ENCODE peak calls at places on chromosomes 6 and 20, in nine cellular contexts. One of them, this sample, is unnamed.

GRCh38 chr6:155186052-155186658 is 77.7 kb upstream of the CLDN20 start:
- DNase-seq in HEK293T: no peak
- DNase-seq in left ventricle myocardium superior: no peak
- DNase-seq in NCI-H1092 treated with DMSO at 0.1 percent for 48 hours: no peak
- DNase-seq in heart right ventricle: no peak
- DNase-seq in sigmoid colon: no peak
- DNase-seq in NCI-H1694: no peak
- DNase-seq in activated CD4-positive, alpha-beta T cell treated with anti-CD3 and anti-CD28 coated beads for 48 hours: peak
- DNase-seq in thoracic aorta: no peak
- DNase-seq in this sample: no peak

GRCh38 chr6:158020811-158021210 is 39.1 kb downstream of the SYNJ2 start:
- DNase-seq in HEK293T: no peak
- DNase-seq in left ventricle myocardium superior: no peak
- DNase-seq in NCI-H1092 treated with DMSO at 0.1 percent for 48 hours: no peak
- DNase-seq in heart right ventricle: no peak
- DNase-seq in sigmoid colon: no peak
- DNase-seq in NCI-H1694: no peak
- DNase-seq in activated CD4-positive, alpha-beta T cell treated with anti-CD3 and anti-CD28 coated beads for 48 hours: no peak
- DNase-seq in thoracic aorta: no peak
- DNase-seq in this sample: no peak

GRCh38 chr6:113855500-113856010 is 1.6 kb upstream of the MARCKS start:
- DNase-seq in HEK293T: peak
- DNase-seq in left ventricle myocardium superior: peak
- DNase-seq in NCI-H1092 treated with DMSO at 0.1 percent for 48 hours: peak
- DNase-seq in heart right ventricle: peak
- DNase-seq in sigmoid colon: peak
- DNase-seq in NCI-H1694: no peak
- DNase-seq in activated CD4-positive, alpha-beta T cell treated with anti-CD3 and anti-CD28 coated beads for 48 hours: no peak
- DNase-seq in thoracic aorta: no peak
- DNase-seq in this sample: peak

GRCh38 chr6:133132583-133132982 is 108.6 kb upstream of the EYA4 start:
- DNase-seq in HEK293T: peak
- DNase-seq in left ventricle myocardium superior: no peak
- DNase-seq in NCI-H1092 treated with DMSO at 0.1 percent for 48 hours: no peak
- DNase-seq in heart right ventricle: no peak
- DNase-seq in sigmoid colon: no peak
- DNase-seq in NCI-H1694: no peak
- DNase-seq in activated CD4-positive, alpha-beta T cell treated with anti-CD3 and anti-CD28 coated beads for 48 hours: no peak
- DNase-seq in thoracic aorta: no peak
- DNase-seq in this sample: no peak

GRCh38 chr6:13847651-13848050 is 33.3 kb upstream of the MCUR1 start:
- DNase-seq in HEK293T: no peak
- DNase-seq in left ventricle myocardium superior: no peak
- DNase-seq in NCI-H1092 treated with DMSO at 0.1 percent for 48 hours: no peak
- DNase-seq in heart right ventricle: no peak
- DNase-seq in sigmoid colon: no peak
- DNase-seq in NCI-H1694: no peak
- DNase-seq in activated CD4-positive, alpha-beta T cell treated with anti-CD3 and anti-CD28 coated beads for 48 hours: no peak
- DNase-seq in thoracic aorta: no peak
- DNase-seq in this sample: no peak

GRCh38 chr20:49889245-49889942 is 25.9 kb downstream of the SPATA2 start:
- DNase-seq in HEK293T: no peak
- DNase-seq in left ventricle myocardium superior: no peak
- DNase-seq in NCI-H1092 treated with DMSO at 0.1 percent for 48 hours: no peak
- DNase-seq in heart right ventricle: no peak
- DNase-seq in sigmoid colon: peak
- DNase-seq in NCI-H1694: no peak
- DNase-seq in activated CD4-positive, alpha-beta T cell treated with anti-CD3 and anti-CD28 coated beads for 48 hours: no peak
- DNase-seq in thoracic aorta: no peak
- DNase-seq in this sample: no peak

GRCh38 chr6:149614352-149614751 is 34.2 kb downstream of the KATNA1 start:
- DNase-seq in HEK293T: no peak
- DNase-seq in left ventricle myocardium superior: no peak
- DNase-seq in NCI-H1092 treated with DMSO at 0.1 percent for 48 hours: no peak
- DNase-seq in heart right ventricle: no peak
- DNase-seq in sigmoid colon: no peak
- DNase-seq in NCI-H1694: no peak
- DNase-seq in activated CD4-positive, alpha-beta T cell treated with anti-CD3 and anti-CD28 coated beads for 48 hours: no peak
- DNase-seq in thoracic aorta: no peak
- DNase-seq in this sample: no peak

GRCh38 chr6:33824461-33825154 is 20.8 kb upstream of the MLN start:
- DNase-seq in HEK293T: no peak
- DNase-seq in left ventricle myocardium superior: peak
- DNase-seq in NCI-H1092 treated with DMSO at 0.1 percent for 48 hours: no peak
- DNase-seq in heart right ventricle: peak
- DNase-seq in sigmoid colon: no peak
- DNase-seq in NCI-H1694: no peak
- DNase-seq in activated CD4-positive, alpha-beta T cell treated with anti-CD3 and anti-CD28 coated beads for 48 hours: no peak
- DNase-seq in thoracic aorta: no peak
- DNase-seq in this sample: no peak

GRCh38 chr6:10771371-10771894 is 23.8 kb downstream of the TMEM14B start:
- DNase-seq in HEK293T: no peak
- DNase-seq in left ventricle myocardium superior: no peak
- DNase-seq in NCI-H1092 treated with DMSO at 0.1 percent for 48 hours: no peak
- DNase-seq in heart right ventricle: no peak
- DNase-seq in sigmoid colon: no peak
- DNase-seq in NCI-H1694: no peak
- DNase-seq in activated CD4-positive, alpha-beta T cell treated with anti-CD3 and anti-CD28 coated beads for 48 hours: no peak
- DNase-seq in thoracic aorta: no peak
- DNase-seq in this sample: no peak

GRCh38 chr6:111423055-111423633 is 59.9 kb downstream of the REV3L start:
- DNase-seq in HEK293T: no peak
- DNase-seq in left ventricle myocardium superior: no peak
- DNase-seq in NCI-H1092 treated with DMSO at 0.1 percent for 48 hours: no peak
- DNase-seq in heart right ventricle: no peak
- DNase-seq in sigmoid colon: no peak
- DNase-seq in NCI-H1694: no peak
- DNase-seq in activated CD4-positive, alpha-beta T cell treated with anti-CD3 and anti-CD28 coated beads for 48 hours: no peak
- DNase-seq in thoracic aorta: no peak
- DNase-seq in this sample: no peak

GRCh38 chr6:27829453-27830211 is 82.6 kb downstream of the OR2B2 start:
- DNase-seq in HEK293T: no peak
- DNase-seq in left ventricle myocardium superior: no peak
- DNase-seq in NCI-H1092 treated with DMSO at 0.1 percent for 48 hours: no peak
- DNase-seq in heart right ventricle: no peak
- DNase-seq in sigmoid colon: no peak
- DNase-seq in NCI-H1694: no peak
- DNase-seq in activated CD4-positive, alpha-beta T cell treated with anti-CD3 and anti-CD28 coated beads for 48 hours: no peak
- DNase-seq in thoracic aorta: no peak
- DNase-seq in this sample: no peak

GRCh38 chr20:32231245-32231644 is 23.6 kb downstream of the POFUT1 start:
- DNase-seq in HEK293T: no peak
- DNase-seq in left ventricle myocardium superior: no peak
- DNase-seq in NCI-H1092 treated with DMSO at 0.1 percent for 48 hours: no peak
- DNase-seq in heart right ventricle: no peak
- DNase-seq in sigmoid colon: no peak
- DNase-seq in NCI-H1694: no peak
- DNase-seq in activated CD4-positive, alpha-beta T cell treated with anti-CD3 and anti-CD28 coated beads for 48 hours: no peak
- DNase-seq in thoracic aorta: no peak
- DNase-seq in this sample: no peak

GRCh38 chr20:58693226-58694006 is 816 bp downstream of the NPEPL1 start:
- DNase-seq in HEK293T: no peak
- DNase-seq in left ventricle myocardium superior: peak
- DNase-seq in NCI-H1092 treated with DMSO at 0.1 percent for 48 hours: peak
- DNase-seq in heart right ventricle: peak
- DNase-seq in sigmoid colon: peak
- DNase-seq in NCI-H1694: no peak
- DNase-seq in activated CD4-positive, alpha-beta T cell treated with anti-CD3 and anti-CD28 coated beads for 48 hours: peak
- DNase-seq in thoracic aorta: no peak
- DNase-seq in this sample: peak

GRCh38 chr20:5153612-5154542 is 27.1 kb downstream of the CDS2 start:
- DNase-seq in HEK293T: no peak
- DNase-seq in left ventricle myocardium superior: no peak
- DNase-seq in NCI-H1092 treated with DMSO at 0.1 percent for 48 hours: no peak
- DNase-seq in heart right ventricle: no peak
- DNase-seq in sigmoid colon: no peak
- DNase-seq in NCI-H1694: no peak
- DNase-seq in activated CD4-positive, alpha-beta T cell treated with anti-CD3 and anti-CD28 coated beads for 48 hours: peak
- DNase-seq in thoracic aorta: no peak
- DNase-seq in this sample: no peak

GRCh38 chr6:157579467-157580031 is 198.6 kb downstream of the ZDHHC14 start:
- DNase-seq in HEK293T: no peak
- DNase-seq in left ventricle myocardium superior: no peak
- DNase-seq in NCI-H1092 treated with DMSO at 0.1 percent for 48 hours: no peak
- DNase-seq in heart right ventricle: no peak
- DNase-seq in sigmoid colon: no peak
- DNase-seq in NCI-H1694: no peak
- DNase-seq in activated CD4-positive, alpha-beta T cell treated with anti-CD3 and anti-CD28 coated beads for 48 hours: no peak
- DNase-seq in thoracic aorta: no peak
- DNase-seq in this sample: no peak

This sample was measured in HuH-7.